ENCODE peak calls at places on chromosomes 7 and 10, in five cellular contexts. One of them, this sample, is unnamed. For H3K36me3, the result is how much of the 10 kb centered on the place peaks cover.

GRCh38 chr10:66187096-66187733 is 738.6 kb upstream of the LRRTM3 start:
- DNase-seq in heart right ventricle: no peak
- DNase-seq in effector memory CD4-positive, alpha-beta T cell: no peak
- DNase-seq in vagina: no peak
- DNase-seq in esophagus squamous epithelium: no peak
- DNase-seq in this sample: no peak

GRCh38 chr7:82091126-82091682 is 321.4 kb upstream of the HGF start:
- DNase-seq in heart right ventricle: no peak
- DNase-seq in effector memory CD4-positive, alpha-beta T cell: no peak
- DNase-seq in vagina: no peak
- DNase-seq in esophagus squamous epithelium: no peak
- DNase-seq in this sample: no peak

GRCh38 chr10:5537684-5538083 is 12.9 kb downstream of the CALML3 start:
- DNase-seq in heart right ventricle: no peak
- DNase-seq in effector memory CD4-positive, alpha-beta T cell: no peak
- DNase-seq in vagina: no peak
- DNase-seq in esophagus squamous epithelium: no peak
- DNase-seq in this sample: no peak

GRCh38 chr10:78458983-78459638 is 425.4 kb downstream of the RPS24 start:
- DNase-seq in heart right ventricle: no peak
- DNase-seq in effector memory CD4-positive, alpha-beta T cell: no peak
- DNase-seq in vagina: no peak
- DNase-seq in esophagus squamous epithelium: no peak
- DNase-seq in this sample: no peak

GRCh38 chr7:45888185-45888992 is at the start of gene IGFBP1:
- DNase-seq in heart right ventricle: no peak
- DNase-seq in effector memory CD4-positive, alpha-beta T cell: no peak
- DNase-seq in vagina: no peak
- DNase-seq in esophagus squamous epithelium: no peak
- DNase-seq in this sample: no peak

GRCh38 chr10:101615760-101616116 is 27.6 kb downstream of the DPCD start:
- DNase-seq in heart right ventricle: no peak
- DNase-seq in effector memory CD4-positive, alpha-beta T cell: no peak
- DNase-seq in vagina: no peak
- DNase-seq in esophagus squamous epithelium: no peak
- DNase-seq in this sample: no peak

GRCh38 chr10:121448768-121449456 is 149.3 kb downstream of the FGFR2 start:
- DNase-seq in heart right ventricle: no peak
- DNase-seq in effector memory CD4-positive, alpha-beta T cell: no peak
- DNase-seq in vagina: no peak
- DNase-seq in esophagus squamous epithelium: no peak
- DNase-seq in this sample: peak

GRCh38 chr10:25206693-25207414 is 32.1 kb downstream of the GPR158 start:
- DNase-seq in heart right ventricle: no peak
- DNase-seq in effector memory CD4-positive, alpha-beta T cell: no peak
- DNase-seq in vagina: no peak
- DNase-seq in esophagus squamous epithelium: no peak
- DNase-seq in this sample: no peak

GRCh38 chr7:35831208-35831607 is 30.4 kb downstream of the SEPTIN7 start:
- DNase-seq in heart right ventricle: no peak
- DNase-seq in effector memory CD4-positive, alpha-beta T cell: no peak
- DNase-seq in vagina: no peak
- DNase-seq in esophagus squamous epithelium: no peak
- DNase-seq in this sample: no peak

GRCh38 chr10:11227103-11227502 is 209.4 kb downstream of the CELF2 start:
- DNase-seq in heart right ventricle: no peak
- DNase-seq in effector memory CD4-positive, alpha-beta T cell: no peak
- DNase-seq in vagina: no peak
- DNase-seq in esophagus squamous epithelium: no peak
- DNase-seq in this sample: peak

GRCh38 chr7:98282727-98283126 is 1.2 kb downstream of the BRI3 start:
- DNase-seq in heart right ventricle: no peak
- DNase-seq in effector memory CD4-positive, alpha-beta T cell: no peak
- DNase-seq in vagina: no peak
- DNase-seq in esophagus squamous epithelium: no peak
- DNase-seq in this sample: no peak

GRCh38 chr10:5817322-5818047 is 4.3 kb upstream of the GDI2 start:
- DNase-seq in heart right ventricle: no peak
- DNase-seq in effector memory CD4-positive, alpha-beta T cell: no peak
- DNase-seq in vagina: peak
- DNase-seq in esophagus squamous epithelium: no peak
- DNase-seq in this sample: no peak

GRCh38 chr7:100033526-100033925 is 16.0 kb upstream of the ZSCAN21 start:
- DNase-seq in heart right ventricle: no peak
- DNase-seq in effector memory CD4-positive, alpha-beta T cell: no peak
- DNase-seq in vagina: no peak
- DNase-seq in esophagus squamous epithelium: no peak
- DNase-seq in this sample: no peak
- H3K36me3 ChIP-seq in heart right ventricle: under half
- H3K36me3 ChIP-seq in effector memory CD4-positive, alpha-beta T cell: under half
- H3K36me3 ChIP-seq in vagina: under half
- H3K36me3 ChIP-seq in esophagus squamous epithelium: half or more
- H3K36me3 ChIP-seq in this sample: under half

GRCh38 chr7:21966271-21966670 is 20.6 kb upstream of the CDCA7L start:
- DNase-seq in heart right ventricle: no peak
- DNase-seq in effector memory CD4-positive, alpha-beta T cell: no peak
- DNase-seq in vagina: no peak
- DNase-seq in esophagus squamous epithelium: no peak
- DNase-seq in this sample: peak

GRCh38 chr7:21969822-21970221 is 24.1 kb upstream of the CDCA7L start:
- DNase-seq in heart right ventricle: no peak
- DNase-seq in effector memory CD4-positive, alpha-beta T cell: no peak
- DNase-seq in vagina: no peak
- DNase-seq in esophagus squamous epithelium: no peak
- DNase-seq in this sample: no peak

GRCh38 chr7:21967500-21968099 is 21.9 kb upstream of the CDCA7L start:
- DNase-seq in heart right ventricle: no peak
- DNase-seq in effector memory CD4-positive, alpha-beta T cell: no peak
- DNase-seq in vagina: no peak
- DNase-seq in esophagus squamous epithelium: no peak
- DNase-seq in this sample: no peak

GRCh38 chr7:21972397-21972784 is 26.7 kb upstream of the CDCA7L start:
- DNase-seq in heart right ventricle: no peak
- DNase-seq in effector memory CD4-positive, alpha-beta T cell: no peak
- DNase-seq in vagina: no peak
- DNase-seq in esophagus squamous epithelium: no peak
- DNase-seq in this sample: no peak

DNA sequence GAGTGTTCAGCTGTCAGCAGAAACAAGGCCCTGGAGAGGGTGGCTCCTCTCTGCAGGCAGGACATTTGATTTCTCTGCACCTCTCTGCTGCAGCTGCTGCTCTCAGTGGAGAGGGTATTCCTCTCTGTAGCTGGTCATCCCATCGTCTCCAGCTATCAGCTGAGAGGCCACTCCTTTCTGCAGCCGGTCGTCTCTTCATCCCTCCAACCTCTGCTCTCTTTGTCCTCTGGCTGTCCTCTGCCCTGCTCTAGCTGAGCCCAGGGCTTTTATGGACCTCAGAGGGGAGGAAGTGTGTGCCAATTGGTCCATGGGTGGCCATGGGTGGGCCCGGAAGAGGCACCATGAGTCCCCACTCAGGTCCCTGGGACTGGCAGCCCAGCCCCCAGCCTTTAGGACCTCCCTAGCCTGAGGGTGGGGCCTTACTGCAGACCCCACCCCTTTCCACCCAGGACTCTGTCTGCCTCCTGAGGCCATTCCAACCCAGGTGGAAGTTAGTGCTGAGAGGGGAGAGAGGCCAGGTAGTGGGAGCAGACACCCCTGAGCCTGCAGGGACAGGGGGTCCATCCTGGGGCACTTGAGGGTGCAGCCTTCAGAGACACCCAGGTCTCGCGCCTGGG is 26.2 kb upstream of the CDCA7L start:
- DNase-seq in heart right ventricle: no peak
- DNase-seq in effector memory CD4-positive, alpha-beta T cell: no peak
- DNase-seq in vagina: no peak
- DNase-seq in esophagus squamous epithelium: no peak
- DNase-seq in this sample: no peak
- H3K4me3 ChIP-seq in heart right ventricle: no peak
- H3K4me3 ChIP-seq in effector memory CD4-positive, alpha-beta T cell: no peak
- H3K4me3 ChIP-seq in vagina: no peak
- H3K4me3 ChIP-seq in esophagus squamous epithelium: no peak
- H3K4me3 ChIP-seq in this sample: no peak

DNA sequence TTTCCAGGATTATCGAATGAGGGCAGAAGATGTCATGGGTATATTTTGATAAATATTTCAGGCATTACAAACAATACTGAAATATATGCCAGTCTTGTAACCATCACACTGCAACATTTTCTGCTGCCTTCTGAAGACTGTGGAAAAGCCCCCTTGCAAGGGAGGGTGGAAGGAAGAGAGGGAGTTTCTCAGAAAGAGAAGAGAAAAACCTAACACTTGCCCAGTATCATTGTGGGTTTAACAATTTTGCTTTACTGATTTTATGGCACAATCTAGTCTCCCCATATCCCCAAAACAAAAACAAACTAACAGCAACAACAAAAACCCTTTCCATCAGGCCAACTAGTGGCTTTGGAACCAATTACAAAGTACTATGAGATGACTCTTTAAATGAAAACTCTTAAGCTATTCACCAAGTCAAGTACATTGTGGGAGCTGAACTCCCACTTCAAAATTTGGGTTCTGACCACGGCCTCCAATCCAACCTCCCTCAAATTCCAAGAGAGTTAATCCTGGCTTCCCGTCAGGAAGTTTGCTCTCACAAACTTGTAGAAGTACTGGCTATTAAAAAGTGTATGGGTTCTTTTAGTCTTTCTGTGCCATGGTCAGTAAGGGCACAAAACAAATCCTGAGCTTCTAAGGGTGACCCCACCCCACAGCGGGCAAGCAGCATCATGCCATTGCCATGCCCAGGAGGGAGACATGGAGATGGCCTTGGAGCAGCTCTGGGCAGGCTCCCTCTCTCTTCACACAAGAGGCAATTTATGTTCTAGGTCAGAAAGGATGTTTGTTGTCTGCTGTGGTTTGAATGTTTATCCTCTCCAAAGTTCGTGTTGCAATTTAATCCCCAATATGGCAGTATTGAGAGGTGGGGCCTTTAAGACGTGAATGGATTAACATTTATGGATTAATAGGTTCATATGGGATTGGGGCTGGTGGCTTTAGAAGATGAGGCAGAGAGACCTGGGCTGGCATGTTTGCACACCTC is 96.3 kb downstream of the JAZF1 start:
- DNase-seq in heart right ventricle: no peak
- DNase-seq in effector memory CD4-positive, alpha-beta T cell: no peak
- DNase-seq in vagina: peak
- DNase-seq in esophagus squamous epithelium: no peak
- DNase-seq in this sample: no peak
- H3K36me3 ChIP-seq in heart right ventricle: under half
- H3K36me3 ChIP-seq in effector memory CD4-positive, alpha-beta T cell: under half
- H3K36me3 ChIP-seq in vagina: under half
- H3K36me3 ChIP-seq in esophagus squamous epithelium: under half
- H3K36me3 ChIP-seq in this sample: under half

GRCh38 chr10:92146072-92146471 is 144.8 kb downstream of the CPEB3 start:
- DNase-seq in heart right ventricle: no peak
- DNase-seq in effector memory CD4-positive, alpha-beta T cell: no peak
- DNase-seq in vagina: no peak
- DNase-seq in esophagus squamous epithelium: no peak
- DNase-seq in this sample: no peak
- H3K4me3 ChIP-seq in heart right ventricle: no peak
- H3K4me3 ChIP-seq in effector memory CD4-positive, alpha-beta T cell: no peak
- H3K4me3 ChIP-seq in vagina: no peak
- H3K4me3 ChIP-seq in esophagus squamous epithelium: no peak
- H3K4me3 ChIP-seq in this sample: no peak

GRCh38 chr10:96201525-96201924 is 69.8 kb downstream of the BLNK start:
- DNase-seq in heart right ventricle: no peak
- DNase-seq in effector memory CD4-positive, alpha-beta T cell: no peak
- DNase-seq in vagina: no peak
- DNase-seq in esophagus squamous epithelium: no peak
- DNase-seq in this sample: no peak
- H3K36me3 ChIP-seq in heart right ventricle: under half
- H3K36me3 ChIP-seq in effector memory CD4-positive, alpha-beta T cell: under half
- H3K36me3 ChIP-seq in vagina: under half
- H3K36me3 ChIP-seq in esophagus squamous epithelium: half or more
- H3K36me3 ChIP-seq in this sample: under half

DNA sequence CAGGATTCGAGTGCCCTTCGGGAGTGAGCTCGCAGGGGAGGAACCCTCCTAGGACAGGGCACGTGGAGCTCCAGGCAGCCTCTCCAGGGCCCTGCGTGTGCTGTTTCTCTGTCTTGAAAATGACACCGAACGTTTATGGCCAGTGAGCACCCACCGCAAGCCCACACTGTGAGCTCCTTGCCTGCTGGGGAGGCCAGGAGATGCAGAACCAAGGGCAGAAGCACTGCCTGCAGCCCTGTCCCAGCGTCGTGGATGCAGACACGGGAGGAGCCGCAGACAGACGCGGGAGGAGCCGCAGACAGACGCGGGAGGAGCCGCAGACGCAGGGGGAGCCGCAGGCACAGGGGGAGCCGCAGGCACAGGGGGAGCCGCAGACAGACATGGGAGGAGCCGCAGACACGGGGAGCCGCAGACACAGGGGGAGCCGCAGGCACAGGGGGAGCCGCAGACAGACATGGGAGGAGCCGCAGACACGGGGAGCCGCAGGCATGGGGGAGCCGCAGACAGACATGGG is 314.4 kb downstream of the PTPRN2 start:
- DNase-seq in heart right ventricle: no peak
- DNase-seq in effector memory CD4-positive, alpha-beta T cell: no peak
- DNase-seq in vagina: no peak
- DNase-seq in esophagus squamous epithelium: no peak
- DNase-seq in this sample: no peak
- H3K4me3 ChIP-seq in heart right ventricle: no peak
- H3K4me3 ChIP-seq in effector memory CD4-positive, alpha-beta T cell: no peak
- H3K4me3 ChIP-seq in vagina: no peak
- H3K4me3 ChIP-seq in esophagus squamous epithelium: no peak
- H3K4me3 ChIP-seq in this sample: no peak

GRCh38 chr10:67933199-67933598 is 48.7 kb downstream of the SIRT1 start:
- DNase-seq in heart right ventricle: no peak
- DNase-seq in effector memory CD4-positive, alpha-beta T cell: no peak
- DNase-seq in vagina: no peak
- DNase-seq in esophagus squamous epithelium: no peak
- DNase-seq in this sample: no peak
- H3K36me3 ChIP-seq in heart right ventricle: under half
- H3K36me3 ChIP-seq in effector memory CD4-positive, alpha-beta T cell: under half
- H3K36me3 ChIP-seq in vagina: under half
- H3K36me3 ChIP-seq in esophagus squamous epithelium: half or more
- H3K36me3 ChIP-seq in this sample: under half

This sample was measured in GM06990.